ENCODE peak calls at places on chromosomes 16 and 17, in five cellular contexts. N is Daoy, Q is foreskin melanocyte, K is fibroblast of lung, S is non-pigmented ciliary epithelial cell. X is an unnamed sample.

GRCh38 chr17:72099919-72100318 is 20.9 kb upstream of the SOX9 start:
- DNase-seq in N (no peak), Q (no peak), K (peak), S (no peak), X (no peak)

GRCh38 chr17:38896373-38896954 is 26.6 kb downstream of the LASP1 start:
- DNase-seq in N (no peak), Q (no peak), K (no peak), S (no peak), X (no peak)

GRCh38 chr16:28291651-28292626 is at the start of gene SBK1:
- DNase-seq in N (peak), Q (peak), K (peak), S (peak), X (peak)

GRCh38 chr17:10197362-10197720 is 1.1 kb downstream of the GAS7 start:
- DNase-seq in N (no peak), Q (no peak), K (no peak), S (no peak), X (no peak)

GRCh38 chr17:3935825-3936355 is 19.6 kb upstream of the P2RX1 start:
- DNase-seq in N (peak), Q (no peak), K (peak), S (peak), X (no peak)

GRCh38 chr17:50834786-50835562 is 412 bp upstream of the WFIKKN2 start:
- DNase-seq in N (no peak), Q (no peak), K (peak), S (no peak), X (no peak)

GRCh38 chr17:56009795-56010715 is 143.2 kb upstream of the ANKFN1 start:
- DNase-seq in N (peak), Q (no peak), K (no peak), S (no peak), X (no peak)

GRCh38 chr17:46823657-46824056 is 5.2 kb upstream of the WNT3 start:
- DNase-seq in N (no peak), Q (no peak), K (no peak), S (no peak), X (no peak)

GRCh38 chr17:59830007-59830630 is 62.6 kb downstream of the TUBD1 start:
- DNase-seq in N (peak), Q (no peak), K (peak), S (no peak), X (no peak)

GRCh38 chr16:15601212-15601879 is 41.6 kb downstream of the MARF1 start:
- DNase-seq in N (no peak), Q (no peak), K (no peak), S (no peak), X (no peak)

GRCh38 chr17:39636927-39637736 is at the start of gene STARD3:
- DNase-seq in N (peak), Q (peak), K (peak), S (peak), X (peak)

GRCh38 chr17:65489413-65490170 is 71.9 kb downstream of the AXIN2 start:
- DNase-seq in N (no peak), Q (no peak), K (peak), S (no peak), X (no peak)

GRCh38 chr17:56114469-56114868 is 38.8 kb upstream of the ANKFN1 start:
- DNase-seq in N (no peak), Q (no peak), K (no peak), S (no peak), X (no peak)

GRCh38 chr17:38869647-38870258 is at the start of gene LASP1:
- DNase-seq in N (peak), Q (peak), K (peak), S (no peak), X (no peak)

GRCh38 chr17:31427684-31428083 is 36.2 kb downstream of the RAB11FIP4 start:
- DNase-seq in N (no peak), Q (no peak), K (no peak), S (no peak), X (no peak)

GRCh38 chr17:79215631-79216030 is 141.0 kb downstream of the ENGASE start:
- DNase-seq in N (no peak), Q (no peak), K (no peak), S (no peak), X (no peak)